ENCODE peak calls at places on chromosomes 7 and 10, in eight cellular contexts. X is lower lobe of right lung; A is CD14-positive monocyte; B is hippocampal formation; K is nephron progenitor cell; T is stimulated activated naive B cell treated with anti-CD40 and anti-IgM and Interleukin-4, amounts not matched to agents 10 μg/mL and 1 μg/mL and 100 μg/mL, for 72 hours; M is heart left ventricle; P is CD4-positive, alpha-beta T cell. S is an unnamed sample.

GRCh38 chr10:86262671-86263165 is 103.9 kb downstream of the GRID1 start:
- DNase-seq in A (no peak), M (no peak), T (no peak), B (peak; percentile 93), K (peak; percentile 13), P (no peak), X (no peak), S (no peak)

GRCh38 chr7:96720843-96721242 is 11.2 kb upstream of the SEM1 start:
- DNase-seq in P (no peak), B (no peak), K (no peak), X (no peak), M (no peak), T (no peak), A (no peak), S (peak; percentile 24)

GRCh38 chr10:17923728-17924127 is 28.0 kb upstream of the SLC39A12 start:
- DNase-seq in B (peak; percentile 17), P (no peak), A (no peak), M (peak; percentile 22), K (no peak), T (no peak), X (no peak), S (no peak)

GRCh38 chr10:132496360-132497082 is 41.1 kb upstream of the INPP5A start:
- DNase-seq in P (no peak), T (no peak), X (peak; percentile 23), K (no peak), B (no peak), A (no peak), M (no peak), S (peak; percentile 30)

GRCh38 chr10:18659784-18660561 is 742 bp downstream of the ARL5B start:
- DNase-seq in T (no peak), M (no peak), A (no peak), X (no peak), P (no peak), B (no peak), K (no peak), S (no peak)

GRCh38 chr10:70832236-70832635 is 16.5 kb downstream of the SGPL1 start:
- DNase-seq in A (no peak), T (no peak), B (no peak), P (no peak), X (no peak), M (no peak), K (no peak), S (no peak)

GRCh38 chr7:134632937-134633540 is 13.6 kb upstream of the BPGM start:
- DNase-seq in A (no peak), P (peak; percentile 7), T (no peak), B (peak; percentile 6), K (peak; percentile 12), M (no peak), X (no peak), S (no peak)

GRCh38 chr10:118033905-118034304 is 12.8 kb downstream of the RAB11FIP2 start:
- DNase-seq in B (no peak), K (no peak), X (no peak), A (no peak), T (no peak), M (no peak), P (no peak), S (no peak)

GRCh38 chr7:41694490-41694889 is 8.4 kb downstream of the INHBA start:
- DNase-seq in B (no peak), M (no peak), K (no peak), X (no peak), T (no peak), P (no peak), A (no peak), S (no peak)

GRCh38 chr7:142568430-142569097 is 180.7 kb upstream of the PRSS1 start:
- DNase-seq in K (no peak), X (no peak), T (no peak), M (no peak), A (no peak), B (no peak), P (no peak), S (no peak)

GRCh38 chr10:51095444-51095843 is 21.2 kb downstream of the PRKG1 start:
- DNase-seq in K (no peak), M (no peak), A (no peak), X (no peak), B (no peak), T (no peak), P (no peak), S (no peak)

GRCh38 chr7:111872411-111872810 is 310.1 kb upstream of the IMMP2L start:
- DNase-seq in A (no peak), X (no peak), B (no peak), T (no peak), M (no peak), K (no peak), P (no peak), S (no peak)

GRCh38 chr10:90775351-90776028 is 82.3 kb downstream of the HTR7 start:
- DNase-seq in P (no peak), X (no peak), A (no peak), K (no peak), B (no peak), M (peak; percentile 22), T (no peak), S (no peak)

GRCh38 chr7:7424151-7424873 is 111.4 kb downstream of the COL28A1 start:
- DNase-seq in M (peak; percentile 52), X (peak; percentile 55), T (peak; percentile 53), P (peak; percentile 19), A (no peak), B (peak; percentile 83), K (peak; percentile 50), S (peak; percentile 58)

GRCh38 chr7:301291-302053 is 11.5 kb downstream of the FOXL3 start:
- DNase-seq in T (no peak), X (no peak), B (no peak), P (no peak), A (peak; percentile 24), K (peak; percentile 39), M (no peak), S (no peak)

GRCh38 chr10:14383266-14383665 is 52.5 kb upstream of the FRMD4A start:
- DNase-seq in B (peak; percentile 10), M (no peak), P (no peak), A (no peak), T (no peak), K (no peak), X (no peak), S (no peak)

GRCh38 chr10:110437761-110438341 is 59.9 kb upstream of the DUSP5 start:
- DNase-seq in K (no peak), X (no peak), P (no peak), A (peak; percentile 38), B (no peak), M (no peak), T (no peak), S (no peak)

GRCh38 chr7:2575733-2576350 is 17.1 kb downstream of the IQCE start:
- DNase-seq in X (peak; percentile 6), B (no peak), P (no peak), T (no peak), M (no peak), A (no peak), K (no peak), S (no peak)

GRCh38 chr7:102024769-102025391 is 207.5 kb downstream of the CUX1 start:
- DNase-seq in P (no peak), A (no peak), M (peak; percentile 32), T (no peak), K (no peak), X (peak; percentile 17), B (no peak), S (no peak)

S was measured in ovary.